ENCODE peak calls at places on chromosome 19, in seven cellular contexts. D, F, O, H, P, X and S are unnamed samples.
A peak's percentile ranks its signal among the peaks of the same experiment; 100 is the strongest.

GRCh38 chr19:2858864-2859263 is 8.3 kb upstream of the ZNF556 start:
- DNase-seq in P (no peak), D (no peak), O (no peak), F (no peak), H (no peak), X (no peak), S (no peak)

GRCh38 chr19:46859637-46860124 is 1.1 kb upstream of the ARHGAP35 start:
- DNase-seq in H (no peak), F (peak; percentile 72), X (no peak), O (no peak), P (no peak), D (no peak), S (peak; percentile 85)

GRCh38 chr19:46946090-46946489 is 73.5 kb upstream of the NPAS1 start:
- DNase-seq in H (no peak), D (no peak), X (no peak), O (no peak), P (no peak), F (no peak), S (no peak)

GRCh38 chr19:33406521-33407139 is 33.1 kb downstream of the CEBPG start:
- DNase-seq in H (no peak), D (peak; percentile 79), X (no peak), F (peak; percentile 32), P (peak; percentile 58), O (peak; percentile 68), S (peak; percentile 22)

GRCh38 chr19:47512183-47512947 is 2.5 kb downstream of the NAPA start:
- DNase-seq in F (peak; percentile 30), P (no peak), H (no peak), D (no peak), O (no peak), X (no peak), S (no peak)

GRCh38 chr19:49421039-49421877 is 2.0 kb downstream of the PTH2 start:
- DNase-seq in H (no peak), X (peak; percentile 26), P (no peak), F (no peak), O (no peak), D (peak; percentile 65), S (peak; percentile 96)

GRCh38 chr19:1680976-1681375 is 28.6 kb upstream of the TCF3 start:
- DNase-seq in X (no peak), O (no peak), P (no peak), D (no peak), F (no peak), H (no peak), S (no peak)

GRCh38 chr19:18520848-18521691 is 800 bp downstream of the ELL start:
- DNase-seq in D (no peak), X (no peak), H (no peak), P (no peak), O (no peak), F (no peak), S (no peak)

GRCh38 chr19:18735324-18735723 is 51.8 kb downstream of the CRTC1 start:
- DNase-seq in O (no peak), X (no peak), P (no peak), D (no peak), F (no peak), H (no peak), S (no peak)

GRCh38 chr19:18290250-18291018 is 9.0 kb upstream of the JUND start:
- DNase-seq in H (no peak), X (no peak), O (no peak), F (no peak), D (no peak), P (peak; percentile 76), S (no peak)

GRCh38 chr19:21466627-21467026 is 38.8 kb upstream of the ZNF429 start:
- DNase-seq in H (no peak), X (no peak), F (no peak), O (no peak), D (no peak), P (no peak), S (no peak)

GRCh38 chr19:9931629-9932028 is 4.7 kb downstream of the OLFM2 start:
- DNase-seq in H (no peak), X (no peak), O (no peak), D (no peak), P (no peak), F (no peak), S (no peak)

GRCh38 chr19:3346677-3347353 is 19.6 kb upstream of the NFIC start:
- DNase-seq in O (no peak), F (peak; percentile 66), X (no peak), P (no peak), D (no peak), H (peak; percentile 73), S (peak; percentile 71)

GRCh38 chr19:4284176-4284958 is 5.3 kb downstream of the SHD start:
- DNase-seq in X (no peak), P (no peak), H (no peak), O (no peak), F (no peak), D (no peak), S (no peak)

GRCh38 chr19:49114630-49115363 is 627 bp downstream of the LIN7B start:
- DNase-seq in X (no peak), H (peak; percentile 56), F (no peak), O (peak; percentile 42), P (no peak), D (peak; percentile 56), S (peak; percentile 47)

GRCh38 chr19:30878456-30878855 is 470.8 kb downstream of the TSHZ3 start:
- DNase-seq in O (no peak), H (no peak), F (no peak), D (no peak), X (no peak), P (no peak), S (no peak)

GRCh38 chr19:57813919-57814504 is 701 bp downstream of the ZNF552 start:
- DNase-seq in D (no peak), P (no peak), X (no peak), H (no peak), F (no peak), O (no peak), S (no peak)

GRCh38 chr19:41195675-41196497 is 2.9 kb downstream of the CYP2S1 start:
- DNase-seq in D (no peak), P (no peak), X (no peak), O (no peak), H (no peak), F (no peak), S (no peak)